ENCODE peak calls at places on chromosomes 2 and 18, in six cellular contexts. E is A673, J is neuronal stem cell, B is heart right ventricle, Q is Karpas-422, I is AG04449. R is an unnamed sample.

GRCh38 chr2:228023619-228024018 is 152.2 kb downstream of the DAW1 start:
- DNase-seq in E (no peak), J (no peak), B (no peak), Q (no peak), I (no peak), R (no peak)

GRCh38 chr18:75782826-75783225 is 355.3 kb upstream of the SMIM21 start:
- DNase-seq in E (no peak), J (no peak), B (no peak), Q (no peak), I (no peak), R (no peak)

GRCh38 chr2:212811036-212811805 is 272.6 kb upstream of the ERBB4 start:
- DNase-seq in E (no peak), J (no peak), B (no peak), Q (no peak), I (no peak), R (no peak)

GRCh38 chr18:67600181-67600631 is 83.7 kb upstream of the DSEL start:
- DNase-seq in E (peak; percentile 66), J (no peak), B (no peak), Q (no peak), I (no peak), R (no peak)

GRCh38 chr2:190554357-190555006 is 20.0 kb upstream of the NEMP2 start:
- DNase-seq in E (no peak), J (no peak), B (no peak), Q (no peak), I (no peak), R (no peak)

GRCh38 chr2:224518806-224519580 is 66.2 kb downstream of the CUL3 start:
- DNase-seq in E (no peak), J (no peak), B (no peak), Q (peak; percentile 60), I (peak; percentile 64), R (no peak)

GRCh38 chr2:50746526-50746925 is 285.4 kb downstream of the NRXN1 start:
- DNase-seq in E (peak; percentile 62), J (no peak), B (no peak), Q (peak; percentile 76), I (no peak), R (no peak)

GRCh38 chr2:235614900-235615712 is 121.3 kb downstream of the AGAP1 start:
- DNase-seq in E (no peak), J (no peak), B (peak; percentile 64), Q (no peak), I (peak; percentile 73), R (peak; percentile 82)

GRCh38 chr2:26942543-26943295 is 27.7 kb upstream of the MAPRE3 start:
- DNase-seq in E (peak; percentile 73), J (peak; percentile 65), B (peak; percentile 39), Q (peak; percentile 88), I (no peak), R (peak; percentile 75)

GRCh38 chr18:74225193-74225840 is 66.4 kb downstream of the CYB5A start:
- DNase-seq in E (no peak), J (no peak), B (no peak), Q (no peak), I (no peak), R (no peak)

GRCh38 chr2:39534095-39534711 is 97.1 kb upstream of the MAP4K3 start:
- DNase-seq in E (no peak), J (no peak), B (no peak), Q (no peak), I (no peak), R (no peak)

GRCh38 chr2:66846887-66847286 is 412.0 kb downstream of the MEIS1 start:
- DNase-seq in E (no peak), J (no peak), B (no peak), Q (no peak), I (no peak), R (no peak)

GRCh38 chr2:152284398-152284797 is 50.6 kb upstream of the FMNL2 start:
- DNase-seq in E (no peak), J (no peak), B (no peak), Q (no peak), I (no peak), R (no peak)

GRCh38 chr2:186590538-186591441 is 934 bp downstream of the ITGAV start:
- DNase-seq in E (peak; percentile 57), J (no peak), B (peak; percentile 49), Q (no peak), I (no peak), R (no peak)

GRCh38 chr18:59735269-59735860 is 38.1 kb upstream of the CCBE1 start:
- DNase-seq in E (no peak), J (no peak), B (no peak), Q (no peak), I (no peak), R (no peak)

GRCh38 chr18:37873416-37873815 is 307.8 kb upstream of the CELF4 start:
- DNase-seq in E (no peak), J (no peak), B (no peak), Q (no peak), I (no peak), R (no peak)

GRCh38 chr18:24989760-24990547 is 362.0 kb downstream of the ZNF521 start:
- DNase-seq in E (no peak), J (no peak), B (no peak), Q (no peak), I (no peak), R (no peak)

GRCh38 chr2:146214394-146214929 is 1630.4 kb upstream of the ACVR2A start:
- DNase-seq in E (no peak), J (no peak), B (no peak), Q (no peak), I (no peak), R (no peak)

GRCh38 chr2:127115471-127116199 is 8.7 kb upstream of the BIN1 start:
- DNase-seq in E (no peak), J (no peak), B (no peak), Q (no peak), I (no peak), R (no peak)

GRCh38 chr2:101516833-101517690 is 42.1 kb upstream of the RFX8 start:
- DNase-seq in E (peak; percentile 37), J (no peak), B (no peak), Q (no peak), I (peak; percentile 62), R (no peak)

GRCh38 chr2:224360801-224361251 is 41.1 kb downstream of the FAM124B start:
- DNase-seq in E (peak; percentile 55), J (no peak), B (no peak), Q (no peak), I (no peak), R (no peak)

GRCh38 chr2:207165121-207166038 is at the start of gene KLF7:
- DNase-seq in E (peak; percentile 46), J (no peak), B (peak; percentile 43), Q (peak; percentile 52), I (no peak), R (peak; percentile 70)

GRCh38 chr18:45412577-45412976 is 202.7 kb upstream of the SLC14A2 start:
- DNase-seq in E (no peak), J (no peak), B (no peak), Q (no peak), I (no peak), R (no peak)

GRCh38 chr2:190615555-190616200 is 33.2 kb upstream of the NAB1 start:
- DNase-seq in E (no peak), J (no peak), B (no peak), Q (no peak), I (no peak), R (no peak)

GRCh38 chr18:21327101-21327500 is 85.1 kb downstream of the GREB1L start:
- DNase-seq in E (no peak), J (no peak), B (no peak), Q (no peak), I (no peak), R (no peak)

GRCh38 chr18:46264255-46264654 is 160.1 kb downstream of the HAUS1 start:
- DNase-seq in E (peak; percentile 65), J (peak; percentile 42), B (no peak), Q (no peak), I (no peak), R (no peak)

GRCh38 chr2:160747771-160748170 is 254.2 kb upstream of the RBMS1 start:
- DNase-seq in E (peak; percentile 51), J (no peak), B (no peak), Q (no peak), I (peak; percentile 53), R (no peak)

GRCh38 chr2:196987298-196987653 is 60.8 kb upstream of the PGAP1 start:
- DNase-seq in E (no peak), J (no peak), B (no peak), Q (no peak), I (no peak), R (no peak)
- H3K4me3 ChIP-seq in E (peak overlapping the region; percentile 17), J (no peak overlapping the region), B (peak overlapping the region; percentile 28), Q (no peak overlapping the region), I (no peak overlapping the region), R (peak overlapping the region; percentile 53)

DNA sequence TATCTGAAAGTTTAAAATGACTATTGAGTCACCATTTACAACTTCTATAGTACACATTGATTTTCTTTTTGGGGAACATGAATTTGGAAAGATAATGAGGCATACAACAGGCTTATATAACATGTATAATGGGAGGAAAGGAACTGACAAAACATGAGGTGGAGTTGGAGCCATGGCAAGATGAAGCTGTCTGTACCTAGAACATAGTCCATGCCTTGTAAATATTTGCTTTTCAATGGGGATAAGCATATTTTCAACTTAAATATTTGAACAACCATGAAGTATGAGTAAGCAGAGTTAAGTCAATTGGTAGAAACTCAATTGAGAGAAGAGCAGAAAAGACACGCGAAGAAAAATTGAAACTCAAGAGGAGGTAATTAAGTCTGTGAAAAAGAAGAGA is 37.1 kb upstream of the GALNT13 start:
- DNase-seq in E (no peak), J (no peak), B (no peak), Q (no peak), I (no peak), R (no peak)
- H3K4me3 ChIP-seq in E (no peak overlapping the region), J (no peak overlapping the region), B (no peak overlapping the region), Q (no peak overlapping the region), I (no peak overlapping the region), R (no peak overlapping the region)

DNA sequence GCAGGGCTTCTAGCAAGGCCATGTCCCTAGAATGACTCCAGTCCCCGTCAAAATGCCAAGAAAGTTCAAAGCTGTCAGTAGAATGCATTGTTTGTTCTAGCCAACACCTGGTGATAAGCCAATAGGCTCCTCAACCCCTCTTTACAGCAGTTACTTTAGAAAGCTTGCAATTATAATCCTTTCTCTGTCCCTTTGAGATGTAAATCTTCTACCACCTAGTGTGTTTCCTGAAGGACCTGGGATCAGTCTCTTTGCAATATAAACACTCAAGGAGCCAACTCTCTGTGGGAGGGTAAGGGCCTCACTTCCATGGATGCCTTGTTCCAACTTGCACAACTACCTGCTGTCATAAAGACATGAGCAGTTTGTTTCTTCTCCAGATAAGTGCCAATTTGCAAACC is 301.8 kb downstream of the NBAS start:
- DNase-seq in E (no peak), J (no peak), B (no peak), Q (no peak), I (no peak), R (no peak)
- H3K4me3 ChIP-seq in E (no peak overlapping the region), J (no peak overlapping the region), B (no peak overlapping the region), Q (no peak overlapping the region), I (no peak overlapping the region), R (no peak overlapping the region)

GRCh38 chr18:49030138-49030537 is 79.4 kb upstream of the SMAD7 start:
- DNase-seq in E (no peak), J (no peak), B (no peak), Q (no peak), I (no peak), R (no peak)

GRCh38 chr18:49030692-49031443 is 80.1 kb upstream of the SMAD7 start:
- DNase-seq in E (no peak), J (no peak), B (no peak), Q (no peak), I (no peak), R (no peak)

GRCh38 chr18:49031511-49032188 is 80.9 kb upstream of the SMAD7 start:
- DNase-seq in E (no peak), J (no peak), B (no peak), Q (no peak), I (no peak), R (no peak)

GRCh38 chr18:49029628-49030027 is 78.9 kb upstream of the SMAD7 start:
- DNase-seq in E (no peak), J (no peak), B (no peak), Q (no peak), I (no peak), R (no peak)

GRCh38 chr18:49032189-49032584 is 81.4 kb upstream of the SMAD7 start:
- DNase-seq in E (no peak), J (no peak), B (no peak), Q (no peak), I (no peak), R (no peak)
- H3K4me3 ChIP-seq in E (no peak overlapping the region), J (no peak overlapping the region), B (no peak overlapping the region), Q (no peak overlapping the region), I (no peak overlapping the region), R (no peak overlapping the region)

R was measured in psoas muscle.